ENCODE peak calls at places on chromosome 3, in six cellular contexts. N is neuronal stem cell, L is hepatocyte, P is astrocyte, W is mammary epithelial cell, S is pancreas. X is an unnamed sample. For H3K36me3 and H3K4me1, the result is how much of the 10 kb centered on the place peaks cover.

GRCh38 chr3:101685050-101685400 is 1.5 kb downstream of the RPL24 start:
- DNase-seq in S (no peak), W (no peak), P (no peak), N (no peak), L (no peak), X (no peak)

GRCh38 chr3:139111392-139112229 is 66.9 kb upstream of the PRR23C start:
- DNase-seq in N (peak), P (peak), W (peak), L (peak), S (peak), X (peak)

GRCh38 chr3:79167651-79168416 is 600.0 kb downstream of the ROBO1 start:
- DNase-seq in W (peak), N (no peak), S (no peak), P (peak), L (peak), X (no peak)

GRCh38 chr3:113531826-113532697 is at the start of gene SIDT1:
- DNase-seq in P (no peak), W (peak), L (peak), N (peak), S (peak), X (peak)

GRCh38 chr3:170780955-170781354 is 89.0 kb downstream of the RPL22L1 start:
- DNase-seq in S (no peak), L (peak), N (no peak), W (peak), P (no peak), X (no peak)

GRCh38 chr3:175002732-175003143 is 143.6 kb downstream of the NAALADL2 start:
- DNase-seq in S (no peak), N (no peak), W (peak), P (peak), L (peak), X (no peak)

GRCh38 chr3:124998247-124998630 is 57.6 kb downstream of the HEG1 start:
- DNase-seq in P (no peak), S (no peak), N (no peak), W (no peak), L (no peak), X (no peak)

GRCh38 chr3:115891237-115891636 is 267.9 kb downstream of the GAP43 start:
- DNase-seq in P (no peak), L (no peak), S (no peak), N (no peak), W (peak), X (no peak)

GRCh38 chr3:72591522-72592421 is 256.5 kb downstream of the SHQ1 start:
- DNase-seq in S (no peak), N (peak), L (peak), P (peak), W (peak), X (no peak)
- H3K27ac ChIP-seq in S (no peak), N (peak), L (peak), P (peak), W (peak), X (no peak)

DNA sequence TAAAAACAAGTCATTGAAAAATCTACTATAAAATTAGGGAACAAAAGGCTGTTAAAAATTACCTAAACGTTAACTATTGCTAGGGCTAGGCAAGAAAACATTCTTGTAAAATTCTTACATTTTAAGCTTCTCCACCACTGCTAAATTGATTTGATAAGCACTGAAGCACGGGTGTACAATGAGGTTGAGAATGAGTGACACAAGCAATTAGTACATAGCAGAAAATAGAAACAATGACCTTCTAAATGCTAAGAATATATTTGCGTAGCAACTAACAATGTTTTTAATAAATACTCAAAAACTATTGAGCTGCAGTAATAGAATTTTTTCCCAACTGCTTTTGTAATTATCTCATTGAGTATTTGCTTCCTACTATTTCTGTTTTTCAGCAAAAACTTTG is 4.7 kb downstream of the SGO1 start:
- DNase-seq in W (no peak), P (no peak), S (no peak), N (no peak), L (no peak), X (no peak)
- H3K36me3 ChIP-seq in W (under half), P (under half), S (under half), N (half or more), L (under half), X (under half)

GRCh38 chr3:171967932-171968678 is 71.3 kb upstream of the FNDC3B start:
- DNase-seq in N (no peak), S (no peak), W (no peak), P (peak), L (no peak), X (no peak)

GRCh38 chr3:171972965-171973364 is 66.4 kb upstream of the FNDC3B start:
- DNase-seq in W (no peak), N (no peak), L (no peak), S (no peak), P (peak), X (no peak)

GRCh38 chr3:171974986-171975837 is 64.2 kb upstream of the FNDC3B start:
- DNase-seq in L (no peak), P (peak), W (no peak), N (no peak), S (no peak), X (no peak)

GRCh38 chr3:171970301-171970788 is 69.0 kb upstream of the FNDC3B start:
- DNase-seq in P (peak), N (no peak), S (no peak), W (no peak), L (no peak), X (no peak)

GRCh38 chr3:171971919-171972526 is 67.4 kb upstream of the FNDC3B start:
- DNase-seq in S (no peak), N (no peak), L (no peak), P (peak), W (no peak), X (no peak)
- H3K4me1 ChIP-seq in S (under half), N (under half), L (under half), P (under half), W (under half), X (under half)

GRCh38 chr3:194138732-194139084 is 2.8 kb downstream of the HES1 start:
- DNase-seq in L (peak), W (no peak), N (no peak), S (no peak), P (peak), X (no peak)

GRCh38 chr3:194136519-194137313 is 768 bp downstream of the HES1 start:
- DNase-seq in N (peak), P (peak), S (peak), L (peak), W (no peak), X (no peak)

GRCh38 chr3:194135806-194136518 is at the start of gene HES1:
- DNase-seq in W (peak), L (peak), P (peak), S (peak), N (peak), X (no peak)

GRCh38 chr3:194138098-194138474 is 2.1 kb downstream of the HES1 start:
- DNase-seq in L (no peak), S (no peak), P (peak), W (peak), N (peak), X (no peak)

GRCh38 chr3:194137314-194138097 is 1.6 kb downstream of the HES1 start:
- DNase-seq in P (peak), W (peak), N (peak), S (peak), L (peak), X (peak)
- H3K27ac ChIP-seq in P (peak), W (peak), N (no peak), S (peak), L (peak), X (peak)

DNA sequence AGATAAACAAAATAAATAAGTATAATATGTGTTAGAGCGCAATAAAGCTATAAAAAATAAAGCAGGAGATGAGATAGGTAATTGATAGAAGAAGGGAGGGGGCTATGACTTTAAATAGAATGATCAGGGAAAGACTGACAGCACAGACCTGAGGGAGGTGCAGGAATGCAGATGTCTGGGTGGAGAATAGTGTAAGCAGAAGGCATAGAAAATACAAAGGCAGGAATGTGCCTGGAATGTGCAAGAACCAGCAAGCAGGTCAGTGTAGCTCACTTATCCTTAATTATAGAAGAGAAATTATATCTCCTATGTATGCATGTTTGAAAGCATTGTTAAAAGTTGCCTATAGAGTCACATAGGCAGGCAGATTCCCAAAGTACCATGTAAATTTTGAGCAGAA is 239.4 kb upstream of the SOX14 start:
- DNase-seq in L (no peak), S (no peak), P (no peak), N (no peak), W (no peak), X (no peak)
- H3K36me3 ChIP-seq in L (under half), S (under half), P (under half), N (under half), W (under half), X (under half)

GRCh38 chr3:112123548-112123947 is 9.5 kb downstream of the GCSAM start:
- DNase-seq in N (no peak), P (no peak), L (no peak), S (no peak), W (no peak), X (no peak)
- H3K4me1 ChIP-seq in N (under half), P (under half), L (under half), S (under half), W (under half), X (half or more)

X was measured in CD8-positive, alpha-beta memory T cell.